ENCODE peak calls at places on chromosomes 6 and 20, in five cellular contexts. F, D, H, T and Y are unnamed samples. For H3K4me1, the result is how much of the 10 kb centered on the place peaks cover.

GRCh38 chr6:170221052-170221752 is 69.7 kb downstream of the DLL1 start:
- DNase-seq in F (no peak), D (no peak), H (no peak), T (no peak), Y (no peak)

GRCh38 chr20:25586877-25587276 is 1.5 kb upstream of the NINL start:
- DNase-seq in F (peak), D (peak), H (no peak), T (no peak), Y (no peak)

GRCh38 chr6:16470502-16471221 is 232.3 kb downstream of the GMPR start:
- DNase-seq in F (no peak), D (no peak), H (no peak), T (no peak), Y (no peak)

GRCh38 chr20:58752565-58752964 is 60.0 kb downstream of the NPEPL1 start:
- DNase-seq in F (no peak), D (no peak), H (no peak), T (no peak), Y (no peak)

GRCh38 chr6:73511796-73512195 is 9.0 kb downstream of the EEF1A1 start:
- DNase-seq in F (peak), D (peak), H (no peak), T (no peak), Y (peak)

GRCh38 chr20:58503668-58504067 is 11.5 kb downstream of the APCDD1L start:
- DNase-seq in F (no peak), D (no peak), H (no peak), T (no peak), Y (peak)

GRCh38 chr20:3235661-3236324 is 3.2 kb downstream of the SLC4A11 start:
- DNase-seq in F (peak), D (peak), H (peak), T (no peak), Y (no peak)

GRCh38 chr6:152151930-152152329 is 344.4 kb downstream of the ESR1 start:
- DNase-seq in F (no peak), D (no peak), H (no peak), T (no peak), Y (no peak)

GRCh38 chr6:5937516-5937915 is 69.2 kb downstream of the NRN1 start:
- DNase-seq in F (no peak), D (no peak), H (no peak), T (no peak), Y (no peak)

GRCh38 chr20:52313335-52313963 is 121.9 kb upstream of the ZFP64 start:
- DNase-seq in F (peak), D (peak), H (no peak), T (peak), Y (peak)

GRCh38 chr6:168908887-168909286 is 344.8 kb downstream of the THBS2 start:
- DNase-seq in F (peak), D (no peak), H (peak), T (no peak), Y (no peak)

GRCh38 chr6:70874181-70874913 is 82.5 kb downstream of the B3GAT2 start:
- DNase-seq in F (no peak), D (no peak), H (no peak), T (no peak), Y (no peak)

GRCh38 chr6:125421853-125422252 is 120.1 kb upstream of the HDDC2 start:
- DNase-seq in F (no peak), D (peak), H (no peak), T (peak), Y (peak)

GRCh38 chr20:35254448-35254999 is 23.4 kb downstream of the MMP24OS start:
- DNase-seq in F (no peak), D (no peak), H (no peak), T (no peak), Y (no peak)
- H3K4me1 ChIP-seq in F (under half), D (under half), H (under half), T (under half), Y (under half)

DNA sequence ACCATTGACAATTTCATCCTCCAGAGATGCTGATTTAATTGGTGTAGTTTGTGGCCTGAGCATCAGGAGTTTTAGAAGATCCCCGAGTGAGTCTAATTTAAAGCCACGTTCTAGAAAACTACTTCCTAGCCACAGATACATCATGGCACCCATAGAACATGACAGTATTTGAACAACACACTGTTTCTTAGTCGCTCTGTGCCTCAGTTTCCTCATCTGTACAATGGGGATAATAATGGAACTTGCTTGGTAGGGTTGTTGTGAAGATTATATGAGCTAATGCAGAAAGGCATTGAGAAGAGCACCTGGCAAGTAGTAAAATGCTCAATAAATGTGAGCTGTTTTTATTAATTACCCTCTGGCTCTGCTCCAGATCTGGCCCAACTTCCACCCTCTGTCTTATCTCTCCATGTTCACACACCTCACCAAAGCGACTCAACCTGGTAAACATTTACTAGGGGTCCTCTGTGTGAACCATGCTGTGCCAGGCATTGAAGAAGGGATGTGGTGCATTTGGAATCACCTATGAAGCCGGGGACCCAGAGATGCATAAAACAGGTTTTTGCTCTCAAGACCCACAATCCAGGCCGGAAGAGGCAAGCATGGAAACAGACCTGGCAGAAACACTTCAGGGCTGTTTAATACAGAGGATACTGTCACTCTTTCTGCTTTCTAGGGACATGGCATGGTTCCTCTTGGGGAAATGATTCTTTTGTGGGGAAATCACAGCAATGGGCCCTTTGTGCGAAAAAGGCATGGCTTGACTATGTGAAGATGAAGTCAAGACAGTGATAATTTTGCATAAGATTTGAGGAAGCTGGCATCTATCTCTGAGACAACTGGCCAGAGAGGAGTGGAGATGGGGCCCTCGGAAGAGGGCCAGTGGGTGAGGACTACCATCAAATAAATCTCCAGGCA is 16.2 kb upstream of the MRPS18A start:
- DNase-seq in F (no peak), D (no peak), H (no peak), T (no peak), Y (no peak)
- H3K18ac ChIP-seq in F (no peak), D (no peak), H (no peak), T (peak), Y (no peak)

GRCh38 chr6:105593056-105593455 is 190.2 kb upstream of the PREP start:
- DNase-seq in F (peak), D (peak), H (no peak), T (no peak), Y (no peak)
- H3K4me1 ChIP-seq in F (under half), D (under half), H (under half), T (under half), Y (under half)

GRCh38 chr20:38892091-38892981 is 33.9 kb upstream of the FAM83D start:
- DNase-seq in F (no peak), D (no peak), H (no peak), T (no peak), Y (no peak)

GRCh38 chr20:38894091-38894847 is 31.9 kb upstream of the FAM83D start:
- DNase-seq in F (no peak), D (no peak), H (no peak), T (no peak), Y (no peak)

GRCh38 chr20:38895098-38895949 is 30.9 kb upstream of the FAM83D start:
- DNase-seq in F (no peak), D (no peak), H (no peak), T (no peak), Y (no peak)

GRCh38 chr20:38893056-38893455 is 33.2 kb upstream of the FAM83D start:
- DNase-seq in F (no peak), D (no peak), H (no peak), T (no peak), Y (no peak)

GRCh38 chr20:38893485-38894090 is 32.6 kb upstream of the FAM83D start:
- DNase-seq in F (peak), D (peak), H (peak), T (peak), Y (peak)
- H3K18ac ChIP-seq in F (no peak), D (no peak), H (no peak), T (no peak), Y (no peak)

DNA sequence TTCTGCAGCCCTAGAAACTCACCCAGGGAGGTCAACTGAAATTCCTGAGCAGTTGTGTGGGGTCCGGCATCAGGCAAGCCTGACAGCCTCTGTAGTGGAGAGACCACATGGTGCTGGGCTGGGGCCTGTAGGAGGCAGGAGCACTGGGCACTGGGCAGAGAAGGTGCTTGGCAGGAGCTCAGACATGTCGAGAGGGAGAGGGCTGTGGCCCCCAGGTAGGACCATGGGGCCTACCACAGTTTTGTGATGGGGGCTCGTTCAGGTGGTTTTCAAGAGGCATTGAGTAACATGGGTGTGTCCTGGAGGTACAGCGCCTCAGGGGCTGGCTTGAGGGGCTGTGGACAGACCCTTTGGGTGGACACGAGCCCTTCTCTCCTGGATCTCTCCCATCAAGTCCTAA is 15.9 kb downstream of the SLC22A23 start:
- DNase-seq in F (no peak), D (no peak), H (no peak), T (no peak), Y (no peak)
- H3K4me1 ChIP-seq in F (under half), D (under half), H (under half), T (under half), Y (under half)